ENCODE peak calls at places on chromosome 11, in seven cellular contexts. U is right lobe of liver, L is AG04450, X is ovary, H is HepG2, J is heart left ventricle, D is lower leg skin. N is an unnamed sample.

GRCh38 chr11:33248416-33248957 is 8.7 kb upstream of the HIPK3 start:
- DNase-seq in U (no peak), L (peak), X (no peak), H (peak), J (no peak), D (no peak), N (no peak)

GRCh38 chr11:1830500-1831223 is 4.1 kb upstream of the SYT8 start:
- DNase-seq in U (peak), L (no peak), X (no peak), H (peak), J (peak), D (no peak), N (no peak)

GRCh38 chr11:64141081-64141783 is 24.7 kb downstream of the MACROD1 start:
- DNase-seq in U (no peak), L (no peak), X (no peak), H (no peak), J (no peak), D (no peak), N (no peak)

GRCh38 chr11:1546536-1547466 is 25.3 kb downstream of the DUSP8 start:
- DNase-seq in U (peak), L (no peak), X (no peak), H (no peak), J (peak), D (no peak), N (no peak)

GRCh38 chr11:83826078-83826477 is 539.9 kb upstream of the CCDC90B start:
- DNase-seq in U (no peak), L (no peak), X (no peak), H (no peak), J (no peak), D (no peak), N (no peak)

GRCh38 chr11:79592441-79593223 is 151.8 kb upstream of the TENM4 start:
- DNase-seq in U (no peak), L (no peak), X (no peak), H (no peak), J (no peak), D (no peak), N (no peak)

GRCh38 chr11:76005746-76006145 is 190.7 kb downstream of the UVRAG start:
- DNase-seq in U (no peak), L (no peak), X (no peak), H (no peak), J (no peak), D (no peak), N (no peak)

GRCh38 chr11:10650630-10651029 is 42.9 kb downstream of the IRAG1 start:
- DNase-seq in U (no peak), L (no peak), X (no peak), H (no peak), J (no peak), D (no peak), N (no peak)

GRCh38 chr11:132992838-132993680 is 539.2 kb downstream of the OPCML start:
- DNase-seq in U (no peak), L (no peak), X (no peak), H (no peak), J (no peak), D (no peak), N (peak)

GRCh38 chr11:110776091-110776490 is 63.9 kb upstream of the ARHGAP20 start:
- DNase-seq in U (no peak), L (no peak), X (no peak), H (no peak), J (no peak), D (no peak), N (no peak)

GRCh38 chr11:70853103-70853830 is 399.1 kb downstream of the SHANK2 start:
- DNase-seq in U (no peak), L (no peak), X (no peak), H (no peak), J (no peak), D (no peak), N (peak)

GRCh38 chr11:115698243-115698642 is 194.0 kb upstream of the CADM1 start:
- DNase-seq in U (no peak), L (no peak), X (no peak), H (no peak), J (no peak), D (no peak), N (no peak)

GRCh38 chr11:62508336-62509058 is 38.1 kb downstream of the AHNAK start:
- DNase-seq in U (peak), L (no peak), X (peak), H (peak), J (peak), D (peak), N (peak)

GRCh38 chr11:128210148-128210940 is 377.0 kb downstream of the ETS1 start:
- DNase-seq in U (no peak), L (peak), X (no peak), H (peak), J (peak), D (no peak), N (no peak)

GRCh38 chr11:108933630-108934029 is 268.8 kb downstream of the DDX10 start:
- DNase-seq in U (no peak), L (no peak), X (no peak), H (no peak), J (no peak), D (no peak), N (no peak)

GRCh38 chr11:83573097-83573496 is 286.9 kb upstream of the CCDC90B start:
- DNase-seq in U (no peak), L (no peak), X (no peak), H (no peak), J (no peak), D (no peak), N (no peak)

GRCh38 chr11:79348976-79349682 is 91.7 kb downstream of the TENM4 start:
- DNase-seq in U (no peak), L (no peak), X (no peak), H (no peak), J (no peak), D (no peak), N (no peak)

GRCh38 chr11:842370-843002 is at the start of the genes POLR2L and TSPAN4:
- DNase-seq in U (peak), L (peak), X (peak), H (peak), J (peak), D (peak), N (peak)

GRCh38 chr11:133082851-133083488 is 449.3 kb downstream of the OPCML start:
- DNase-seq in U (peak), L (no peak), X (no peak), H (peak), J (peak), D (no peak), N (peak)

GRCh38 chr11:44789466-44789865 is 62.7 kb downstream of the TSPAN18 start:
- DNase-seq in U (no peak), L (no peak), X (no peak), H (no peak), J (no peak), D (no peak), N (no peak)

GRCh38 chr11:32402836-32403235 is 32.5 kb downstream of the WT1 start:
- DNase-seq in U (no peak), L (no peak), X (no peak), H (no peak), J (no peak), D (no peak), N (no peak)

GRCh38 chr11:34380696-34381095 is 22.9 kb upstream of the ABTB2 start:
- DNase-seq in U (no peak), L (no peak), X (no peak), H (peak), J (no peak), D (no peak), N (no peak)

GRCh38 chr11:15826826-15827225 is 529.5 kb downstream of the SOX6 start:
- DNase-seq in U (peak), L (no peak), X (no peak), H (no peak), J (peak), D (no peak), N (no peak)

GRCh38 chr11:103016031-103016430 is 60.5 kb upstream of the MMP13 start:
- DNase-seq in U (no peak), L (no peak), X (no peak), H (no peak), J (no peak), D (no peak), N (no peak)

GRCh38 chr11:111598546-111598945 is 3.7 kb upstream of the SIK2 start:
- DNase-seq in U (no peak), L (peak), X (peak), H (no peak), J (peak), D (no peak), N (no peak)

GRCh38 chr11:44094260-44094868 is 1.1 kb upstream of the EXT2 start:
- DNase-seq in U (peak), L (peak), X (peak), H (peak), J (peak), D (peak), N (peak)

GRCh38 chr11:44709966-44710365 is 16.8 kb upstream of the TSPAN18 start:
- DNase-seq in U (peak), L (no peak), X (no peak), H (no peak), J (no peak), D (no peak), N (no peak)

GRCh38 chr11:27241316-27242122 is 121.5 kb downstream of the CCDC34 start:
- DNase-seq in U (no peak), L (no peak), X (no peak), H (no peak), J (no peak), D (no peak), N (no peak)

GRCh38 chr11:106160494-106160893 is 83.0 kb downstream of the AASDHPPT start:
- DNase-seq in U (no peak), L (no peak), X (no peak), H (no peak), J (no peak), D (no peak), N (no peak)

GRCh38 chr11:112241486-112241885 is 15.3 kb downstream of the PTS start:
- DNase-seq in U (no peak), L (peak), X (no peak), H (peak), J (no peak), D (no peak), N (no peak)

GRCh38 chr11:19279455-19279854 is 38.7 kb upstream of the E2F8 start:
- DNase-seq in U (no peak), L (no peak), X (no peak), H (no peak), J (no peak), D (no peak), N (no peak)

GRCh38 chr11:33997473-33998347 is 53.8 kb upstream of the CAPRIN1 start:
- DNase-seq in U (no peak), L (no peak), X (no peak), H (no peak), J (no peak), D (no peak), N (no peak)

GRCh38 chr11:14687943-14688627 is 44.5 kb downstream of the PDE3B start:
- DNase-seq in U (no peak), L (no peak), X (no peak), H (peak), J (no peak), D (no peak), N (no peak)

GRCh38 chr11:84722583-84723108 is 904.5 kb downstream of the DLG2 start:
- DNase-seq in U (no peak), L (no peak), X (no peak), H (no peak), J (no peak), D (no peak), N (no peak)

GRCh38 chr11:102177974-102178631 is 67.9 kb downstream of the YAP1 start:
- DNase-seq in U (no peak), L (peak), X (peak), H (peak), J (no peak), D (no peak), N (no peak)

GRCh38 chr11:119418759-119419158 is 4.2 kb downstream of the THY1 start:
- DNase-seq in U (no peak), L (no peak), X (no peak), H (no peak), J (no peak), D (no peak), N (no peak)

GRCh38 chr11:56331861-56332491 is 13.9 kb upstream of the OR8K1 start:
- DNase-seq in U (no peak), L (no peak), X (no peak), H (no peak), J (no peak), D (no peak), N (no peak)

GRCh38 chr11:45209904-45210699 is 63.7 kb downstream of the PRDM11 start:
- DNase-seq in U (peak), L (no peak), X (peak), H (no peak), J (peak), D (no peak), N (peak)

GRCh38 chr11:111574373-111575230 is 27.6 kb upstream of the SIK2 start:
- DNase-seq in U (no peak), L (no peak), X (no peak), H (no peak), J (no peak), D (no peak), N (no peak)

GRCh38 chr11:3169235-3169951 is 4.3 kb upstream of the OSBPL5 start:
- DNase-seq in U (peak), L (no peak), X (peak), H (no peak), J (peak), D (no peak), N (peak)
- H3K4me3 ChIP-seq in U (peak), L (peak), X (peak), H (no peak), J (peak), D (no peak), N (peak)

GRCh38 chr11:96272542-96273306 is 70.3 kb downstream of the MAML2 start:
- DNase-seq in U (no peak), L (no peak), X (no peak), H (no peak), J (no peak), D (no peak), N (no peak)
- H3K4me3 ChIP-seq in U (no peak), L (no peak), X (no peak), H (no peak), J (no peak), D (no peak), N (no peak)

DNA sequence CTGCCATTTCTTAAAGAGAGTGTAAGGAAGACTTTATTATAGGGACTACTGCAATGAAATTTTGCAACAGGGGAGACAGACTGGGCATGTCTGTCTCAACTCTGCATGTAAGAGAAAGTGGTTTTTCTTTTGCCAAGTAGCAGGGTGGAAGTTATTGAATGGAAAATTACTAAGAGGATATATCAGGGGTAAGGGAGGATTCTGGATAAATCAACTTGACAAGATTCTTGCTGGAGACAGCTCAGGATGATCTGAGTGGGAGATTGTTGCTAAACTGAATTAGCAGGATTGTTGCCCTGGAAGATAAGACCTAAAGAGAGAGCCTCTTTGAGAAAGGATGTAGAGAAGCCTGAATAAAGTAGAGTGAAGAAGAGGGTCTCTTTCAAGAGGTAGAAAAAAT is 145.8 kb downstream of the LUZP2 start:
- DNase-seq in U (no peak), L (no peak), X (no peak), H (no peak), J (no peak), D (no peak), N (no peak)
- H3K4me3 ChIP-seq in U (no peak), L (no peak), X (no peak), H (no peak), J (no peak), D (no peak), N (no peak)

GRCh38 chr11:69296890-69297224 is 2.9 kb downstream of the MYEOV start:
- DNase-seq in U (no peak), L (no peak), X (no peak), H (no peak), J (peak), D (no peak), N (no peak)
- H3K4me3 ChIP-seq in U (peak), L (peak), X (no peak), H (peak), J (peak), D (no peak), N (no peak)

N was measured in dorsolateral prefrontal cortex.